ENCODE peak calls at places on chromosomes 11 and 22, in nine cellular contexts. U is AG10803; K is cardiac fibroblast; B is activated CD8-positive, alpha-beta memory T cell treated with anti-CD3 and anti-CD28 coated beads for 24 hours; M is RKO; N is NB4; W is caudate nucleus; X is NCI-H2081; G is activated T-cell treated with anti-CD3 and anti-CD28 coated beads for 1 hour. E is an unnamed sample.
A peak's percentile ranks its signal among the peaks of the same experiment; 100 is the strongest.

GRCh38 chr11:63212742-63213141 is 30.7 kb downstream of the SLC22A25 start:
- DNase-seq in K (peak; percentile 55), B (no peak), N (peak; percentile 32), X (no peak), M (peak; percentile 33), U (peak; percentile 7), G (no peak), W (no peak), E (peak; percentile 12)

GRCh38 chr22:49372530-49373288 is 455.0 kb downstream of the BRD1 start:
- DNase-seq in M (peak; percentile 63), X (no peak), N (peak; percentile 89), B (peak; percentile 37), W (no peak), K (peak; percentile 2), U (no peak), G (no peak), E (no peak)

GRCh38 chr11:114399903-114400221 is 449 bp downstream of the C11orf71 start:
- DNase-seq in N (no peak), G (no peak), M (no peak), U (no peak), K (no peak), X (peak; percentile 79), B (no peak), W (no peak), E (no peak)

GRCh38 chr11:87859583-87859982 is 315.7 kb downstream of the RAB38 start:
- DNase-seq in M (no peak), G (no peak), B (no peak), K (peak; percentile 0), N (no peak), X (peak; percentile 20), U (no peak), W (no peak), E (no peak)

GRCh38 chr22:31230155-31230870 is 18.2 kb downstream of the LIMK2 start:
- DNase-seq in N (peak; percentile 78), G (no peak), K (peak; percentile 67), X (peak; percentile 66), B (no peak), W (no peak), U (peak; percentile 51), M (no peak), E (no peak)

GRCh38 chr11:8871283-8871775 is 39.7 kb upstream of the AKIP1 start:
- DNase-seq in X (peak; percentile 35), G (no peak), B (no peak), K (peak; percentile 92), N (no peak), W (peak; percentile 51), U (peak; percentile 94), M (peak; percentile 73), E (peak; percentile 91)

GRCh38 chr11:94623120-94623735 is 56.1 kb downstream of the PIWIL4 start:
- DNase-seq in K (peak; percentile 89), B (no peak), X (peak; percentile 86), U (peak; percentile 80), N (peak; percentile 84), M (peak; percentile 74), G (peak; percentile 9), W (peak; percentile 30), E (peak; percentile 83)

GRCh38 chr11:40215605-40216004 is 1243.8 kb downstream of the LRRC4C start:
- DNase-seq in N (no peak), U (no peak), G (no peak), B (no peak), M (no peak), W (no peak), K (no peak), X (no peak), E (no peak)

GRCh38 chr11:93498099-93499040 is 44.8 kb downstream of the SMCO4 start:
- DNase-seq in X (no peak), B (no peak), G (no peak), M (no peak), N (no peak), K (peak; percentile 10), W (no peak), U (peak; percentile 47), E (peak; percentile 21)

GRCh38 chr11:66768088-66768521 is 39.1 kb upstream of the SPTBN2 start:
- DNase-seq in G (no peak), K (peak; percentile 82), X (no peak), M (no peak), W (no peak), N (peak; percentile 66), U (no peak), B (no peak), E (peak; percentile 2)

GRCh38 chr22:46845281-46846153 is 83.1 kb downstream of the TBC1D22A start:
- DNase-seq in K (peak; percentile 74), U (peak; percentile 61), W (peak; percentile 18), G (no peak), B (peak; percentile 35), X (no peak), N (no peak), M (no peak), E (peak; percentile 41)

GRCh38 chr11:130315354-130315970 is 745 bp upstream of the ZBTB44 start:
- DNase-seq in G (peak; percentile 44), W (no peak), M (no peak), N (peak; percentile 22), K (no peak), U (no peak), B (peak; percentile 77), X (peak; percentile 51), E (no peak)

GRCh38 chr11:2107521-2107920 is 31.7 kb downstream of the IGF2 start:
- DNase-seq in N (no peak), W (no peak), M (no peak), K (no peak), X (no peak), G (no peak), B (no peak), U (no peak), E (peak; percentile 68)

GRCh38 chr11:31022080-31022479 is 347.5 kb downstream of the DCDC1 start:
- DNase-seq in K (no peak), X (peak; percentile 60), W (no peak), B (no peak), M (no peak), N (no peak), U (no peak), G (no peak), E (no peak)

GRCh38 chr11:1827095-1827797 is 7.5 kb upstream of the SYT8 start:
- DNase-seq in W (peak; percentile 33), N (no peak), B (no peak), K (peak; percentile 82), G (no peak), M (no peak), U (peak; percentile 89), X (peak; percentile 73), E (peak; percentile 97)

GRCh38 chr11:1017269-1018005 is 19.1 kb downstream of the MUC6 start:
- DNase-seq in K (peak; percentile 4), B (peak; percentile 65), M (no peak), W (no peak), N (no peak), X (no peak), G (no peak), U (no peak), E (no peak)

GRCh38 chr11:107545101-107545514 is 20.4 kb downstream of the ALKBH8 start:
- DNase-seq in B (no peak), G (no peak), M (peak; percentile 13), X (no peak), W (no peak), U (peak; percentile 26), N (no peak), K (peak; percentile 87), E (peak; percentile 9)

E was measured in myocyte.